ENCODE peak calls at places on chromosomes 2 and 18, in six cellular contexts. J, P, A, L, N and U are unnamed samples.

GRCh38 chr2:61694312-61695274 is 156.4 kb upstream of the XPO1 start:
- DNase-seq in J (peak), N (peak), L (peak), A (peak), P (peak), U (peak)

GRCh38 chr2:202932425-202933138 is 20.5 kb downstream of the CARF start:
- DNase-seq in A (peak), P (no peak), N (peak), L (no peak), J (no peak), U (peak)

GRCh38 chr2:136527560-136527959 is 237.8 kb upstream of the THSD7B start:
- DNase-seq in L (peak), J (peak), P (peak), N (no peak), A (no peak), U (peak)

GRCh38 chr2:219706823-219707281 is 79.4 kb downstream of the SLC4A3 start:
- DNase-seq in A (no peak), N (peak), J (no peak), P (no peak), L (peak), U (no peak)

GRCh38 chr2:224838335-224838734 is 122.2 kb upstream of the CCDC195 start:
- DNase-seq in N (peak), P (no peak), J (no peak), A (no peak), L (no peak), U (no peak)

GRCh38 chr2:227513113-227513512 is 41.2 kb downstream of the AGFG1 start:
- DNase-seq in L (no peak), A (peak), P (no peak), J (no peak), N (peak), U (peak)

GRCh38 chr2:20575414-20575813 is 75.5 kb downstream of the HS1BP3 start:
- DNase-seq in N (no peak), J (no peak), P (no peak), L (no peak), A (no peak), U (no peak)

GRCh38 chr2:71463342-71463654 is 9.9 kb downstream of the DYSF start:
- DNase-seq in P (no peak), N (no peak), A (no peak), L (peak), J (peak), U (no peak)

GRCh38 chr2:71922501-71923142 is 225.0 kb downstream of the CYP26B1 start:
- DNase-seq in L (no peak), P (no peak), A (no peak), J (peak), N (no peak), U (no peak)

GRCh38 chr18:41484069-41484468 is 471.0 kb upstream of the PIK3C3 start:
- DNase-seq in L (no peak), A (no peak), P (no peak), N (no peak), J (no peak), U (no peak)

GRCh38 chr2:126429129-126429528 is 226.8 kb upstream of the GYPC start:
- DNase-seq in N (no peak), A (no peak), L (no peak), P (no peak), J (no peak), U (no peak)

GRCh38 chr2:75896779-75897366 is 186.2 kb upstream of the GCFC2 start:
- DNase-seq in L (no peak), J (peak), N (no peak), A (peak), P (peak), U (peak)

GRCh38 chr2:181178823-181179412 is 198.5 kb downstream of the UBE2E3 start:
- DNase-seq in L (no peak), J (peak), P (no peak), A (no peak), N (no peak), U (peak)

GRCh38 chr2:215521031-215521430 is 85.2 kb upstream of the FN1 start:
- DNase-seq in N (no peak), A (no peak), L (no peak), P (no peak), J (no peak), U (no peak)

GRCh38 chr2:176503760-176504159 is 234.5 kb downstream of the MTX2 start:
- DNase-seq in N (no peak), J (no peak), P (no peak), L (no peak), A (no peak), U (no peak)

GRCh38 chr2:17849260-17849659 is 29.2 kb upstream of the KCNS3 start:
- DNase-seq in P (no peak), L (no peak), J (no peak), A (no peak), N (no peak), U (no peak)

GRCh38 chr18:13232060-13232917 is 13.7 kb downstream of the LDLRAD4 start:
- DNase-seq in A (no peak), N (no peak), P (no peak), J (no peak), L (peak), U (no peak)

GRCh38 chr2:54710216-54710615 is 13.2 kb upstream of the EML6 start:
- DNase-seq in L (no peak), A (no peak), J (no peak), N (no peak), P (no peak), U (no peak)

GRCh38 chr2:192127434-192127833 is 67.3 kb downstream of the TMEFF2 start:
- DNase-seq in P (no peak), J (no peak), A (no peak), N (no peak), L (no peak), U (no peak)

GRCh38 chr2:13822365-13822764 is 810.2 kb upstream of the LRATD1 start:
- DNase-seq in J (peak), P (no peak), N (no peak), L (no peak), A (no peak), U (peak)

GRCh38 chr2:157777425-157777824 is 98.7 kb downstream of the ACVR1 start:
- DNase-seq in N (peak), J (no peak), P (no peak), A (peak), L (no peak), U (peak)

GRCh38 chr18:46374850-46375249 is 270.7 kb downstream of the HAUS1 start:
- DNase-seq in L (no peak), A (no peak), N (no peak), P (no peak), J (no peak), U (no peak)

GRCh38 chr2:182946949-182947348 is 80.5 kb upstream of the FRZB start:
- DNase-seq in P (no peak), J (no peak), L (no peak), A (peak), N (peak), U (no peak)

GRCh38 chr18:58609536-58609993 is 19.3 kb downstream of the ALPK2 start:
- DNase-seq in P (no peak), N (no peak), A (no peak), L (no peak), J (no peak), U (no peak)

GRCh38 chr18:10401489-10401888 is 52.9 kb upstream of the APCDD1 start:
- DNase-seq in N (peak), J (no peak), P (no peak), A (peak), L (no peak), U (no peak)

GRCh38 chr18:51617572-51618260 is 420.2 kb upstream of the MEX3C start:
- DNase-seq in N (no peak), P (no peak), J (no peak), L (no peak), A (no peak), U (peak)

GRCh38 chr18:9135912-9136314 is 668 bp upstream of the ANKRD12 start:
- DNase-seq in P (no peak), J (peak), N (peak), A (peak), L (peak), U (peak)

GRCh38 chr2:227036527-227036926 is 127.5 kb downstream of the COL4A4 start:
- DNase-seq in A (no peak), J (no peak), P (no peak), N (no peak), L (no peak), U (no peak)

GRCh38 chr2:120541972-120542670 is 193.5 kb upstream of the GLI2 start:
- DNase-seq in N (no peak), J (no peak), A (no peak), L (no peak), P (no peak), U (no peak)

GRCh38 chr2:167135691-167136090 is 247.4 kb downstream of the XIRP2 start:
- DNase-seq in A (no peak), L (no peak), J (no peak), N (peak), P (no peak), U (no peak)

GRCh38 chr2:212974692-212975091 is 176.7 kb downstream of the IKZF2 start:
- DNase-seq in L (no peak), N (peak), P (no peak), A (peak), J (no peak), U (no peak)

GRCh38 chr2:33730193-33730592 is 131.1 kb upstream of the FAM98A start:
- DNase-seq in A (no peak), J (no peak), P (no peak), L (no peak), N (no peak), U (no peak)

GRCh38 chr2:127637725-127638252 is 8.2 kb upstream of the GPR17 start:
- DNase-seq in A (peak), L (no peak), P (no peak), N (peak), J (peak), U (peak)
- H3K4ac ChIP-seq in A (peak), L (peak), P (no peak), N (peak), J (no peak), U (peak)

DNA sequence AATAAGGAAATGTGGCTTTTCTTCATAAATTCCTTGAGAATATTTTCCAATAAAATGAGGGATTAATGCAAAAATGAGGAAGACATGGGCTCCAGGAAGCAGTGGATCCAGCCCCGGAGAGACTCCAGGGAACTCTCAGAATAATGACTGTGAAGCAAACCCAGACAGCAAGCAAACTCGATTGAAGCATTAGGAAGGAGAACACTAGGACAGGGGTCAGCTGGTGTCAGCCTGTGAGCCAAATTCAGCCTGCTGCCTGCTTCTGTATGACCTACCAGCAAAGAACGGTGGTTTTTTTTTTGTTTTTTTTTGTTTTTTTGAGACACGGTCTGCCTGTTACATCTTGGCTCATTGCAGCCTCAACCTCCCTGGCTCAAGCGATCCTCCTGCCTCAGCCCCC is 274.3 kb upstream of the FBXO11 start:
- DNase-seq in L (no peak), A (no peak), J (no peak), N (no peak), P (no peak), U (no peak)
- H2BK15ac ChIP-seq in L (no peak), A (no peak), J (no peak), N (no peak), P (no peak), U (no peak)

DNA sequence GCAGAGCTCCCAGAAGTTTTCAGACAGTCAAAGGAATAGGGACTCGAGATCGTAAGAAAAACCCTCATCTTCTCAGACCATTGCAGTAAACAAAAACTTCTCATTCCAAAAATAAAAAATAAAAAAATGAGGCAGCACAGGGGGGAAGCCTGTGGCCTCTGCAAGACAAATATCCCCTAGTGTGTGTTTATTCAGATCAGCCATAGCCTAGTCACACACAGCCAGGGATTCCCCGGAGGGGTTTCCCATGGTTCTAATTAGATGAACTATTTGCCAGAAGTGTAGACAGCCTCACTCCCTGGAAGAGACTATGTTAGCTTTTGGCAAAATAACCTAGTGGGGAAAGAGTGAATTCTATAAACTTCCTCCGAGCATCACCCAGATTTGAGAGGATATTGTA is 122.9 kb upstream of the KLF7 start:
- DNase-seq in N (no peak), J (no peak), P (no peak), A (no peak), L (no peak), U (no peak)
- H3K4me2 ChIP-seq in N (no peak), J (no peak), P (no peak), A (no peak), L (no peak), U (no peak)

GRCh38 chr2:8684421-8684884 is 2.6 kb downstream of the ID2 start:
- DNase-seq in A (peak), J (no peak), L (no peak), P (peak), N (peak), U (peak)

GRCh38 chr2:8684885-8685696 is 3.2 kb downstream of the ID2 start:
- DNase-seq in J (peak), A (peak), N (peak), L (peak), P (peak), U (peak)

GRCh38 chr2:8681786-8682692 is at the start of gene ID2:
- DNase-seq in N (peak), P (peak), J (peak), L (peak), A (peak), U (peak)

GRCh38 chr2:8682719-8683667 is 1.1 kb downstream of the ID2 start:
- DNase-seq in J (no peak), A (peak), L (no peak), P (peak), N (peak), U (peak)

GRCh38 chr2:8685697-8686358 is 4.0 kb downstream of the ID2 start:
- DNase-seq in L (peak), N (peak), A (peak), J (peak), P (peak), U (peak)
- H3K4ac ChIP-seq in L (no peak), N (no peak), A (no peak), J (no peak), P (peak), U (peak)

GRCh38 chr2:144096531-144096930 is 423.4 kb downstream of the ZEB2 start:
- DNase-seq in P (no peak), N (peak), A (peak), L (no peak), J (no peak), U (no peak)

GRCh38 chr2:144099746-144100438 is 420.0 kb downstream of the ZEB2 start:
- DNase-seq in N (peak), L (no peak), P (no peak), A (peak), J (no peak), U (peak)

GRCh38 chr2:144094408-144095151 is 425.3 kb downstream of the ZEB2 start:
- DNase-seq in J (no peak), L (no peak), P (no peak), N (no peak), A (no peak), U (peak)

GRCh38 chr2:144099340-144099739 is 420.6 kb downstream of the ZEB2 start:
- DNase-seq in N (no peak), L (no peak), P (no peak), A (no peak), J (no peak), U (no peak)

DNA sequence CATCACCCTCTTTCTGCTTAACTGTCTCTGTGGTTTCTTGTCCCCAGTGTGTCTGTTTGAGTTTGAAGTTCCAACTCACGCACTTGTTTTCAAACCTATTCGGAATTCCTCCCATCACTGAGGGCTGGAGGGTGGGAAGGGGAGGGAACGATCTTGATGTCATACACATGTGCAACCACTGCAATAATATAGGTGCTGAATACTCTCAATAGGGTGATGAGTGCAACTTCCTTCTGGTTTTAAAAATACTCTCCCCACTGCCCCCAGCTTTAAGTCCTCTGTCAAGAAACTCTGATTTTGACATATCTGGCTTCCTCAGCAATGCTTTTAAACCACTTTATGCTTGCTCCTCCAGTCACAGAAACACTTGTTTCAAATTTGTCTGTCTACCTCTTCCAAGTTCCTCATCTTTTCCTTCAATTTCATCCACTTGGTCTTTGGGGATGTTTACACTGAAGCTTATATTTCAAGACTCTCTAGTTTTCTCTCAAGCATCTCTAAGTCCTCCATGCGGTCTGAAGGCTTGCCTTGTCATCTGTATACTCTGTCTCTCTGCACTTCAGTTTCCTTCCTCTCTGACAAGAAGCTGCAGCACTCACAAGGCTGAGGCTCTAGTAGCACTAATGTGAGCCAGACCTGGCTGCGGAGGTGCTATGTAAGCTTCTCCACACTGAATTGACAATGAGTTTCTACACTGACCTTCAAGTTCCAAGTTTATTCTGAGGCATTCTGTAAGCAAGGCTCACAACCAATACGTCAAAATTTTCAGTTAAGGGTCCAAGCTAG is 422.3 kb downstream of the ZEB2 start:
- DNase-seq in N (no peak), P (no peak), J (no peak), A (peak), L (no peak), U (no peak)
- H2BK15ac ChIP-seq in N (peak), P (no peak), J (no peak), A (no peak), L (no peak), U (no peak)